ENCODE peak calls at places on chromosomes 1 and 21, in six cellular contexts. Y is mammary epithelial cell; N is testis; L is HAP-1; J is retinal pigment epithelial cell; K is CD8-positive, alpha-beta T cell. M is an unnamed sample.

GRCh38 chr1:57158660-57159059 is 192.8 kb upstream of the C8B start:
- DNase-seq in K (no peak), N (no peak), Y (no peak), L (no peak), J (no peak), M (no peak)

GRCh38 chr1:217892750-217893149 is 261.6 kb downstream of the SPATA17 start:
- DNase-seq in L (no peak), N (no peak), Y (peak; percentile 70), J (no peak), K (no peak), M (no peak)

GRCh38 chr1:47830856-47831255 is 166.3 kb downstream of the TRABD2B start:
- DNase-seq in J (no peak), K (no peak), N (no peak), L (no peak), Y (no peak), M (no peak)

GRCh38 chr1:116918714-116919357 is 9.1 kb downstream of the PTGFRN start:
- DNase-seq in L (no peak), J (no peak), K (no peak), Y (peak; percentile 81), N (no peak), M (no peak)

GRCh38 chr1:231872461-231872910 is 245.9 kb downstream of the DISC1 start:
- DNase-seq in L (no peak), K (no peak), Y (no peak), N (no peak), J (no peak), M (no peak)

GRCh38 chr1:29833596-29833995 is 597.3 kb downstream of the PTPRU start:
- DNase-seq in K (no peak), Y (no peak), J (no peak), L (no peak), N (no peak), M (no peak)

GRCh38 chr1:172969611-172970010 is 81.1 kb downstream of the TNFSF18 start:
- DNase-seq in Y (peak; percentile 32), J (no peak), L (no peak), K (no peak), N (no peak), M (no peak)

GRCh38 chr1:71089536-71090270 is 8.9 kb upstream of the ZRANB2 start:
- DNase-seq in N (no peak), K (no peak), J (no peak), Y (peak; percentile 10), L (no peak), M (no peak)

GRCh38 chr1:209884249-209884648 is 53.8 kb upstream of the SYT14 start:
- DNase-seq in J (no peak), N (no peak), K (no peak), Y (peak; percentile 58), L (no peak), M (no peak)

GRCh38 chr1:30900931-30901560 is 7.5 kb downstream of the SDC3 start:
- DNase-seq in N (no peak), K (no peak), L (no peak), J (no peak), Y (no peak), M (peak; percentile 58)

GRCh38 chr1:26913754-26914619 is at the start of gene NR0B2:
- DNase-seq in L (no peak), J (no peak), N (no peak), K (no peak), Y (no peak), M (peak; percentile 92)

GRCh38 chr1:26037904-26038303 is 8.0 kb downstream of the SLC30A2 start:
- DNase-seq in N (no peak), K (no peak), J (no peak), L (no peak), Y (no peak), M (no peak)

GRCh38 chr1:77385551-77385950 is 103.7 kb downstream of the AK5 start:
- DNase-seq in J (no peak), Y (no peak), L (no peak), N (no peak), K (no peak), M (no peak)

GRCh38 chr1:11462224-11462923 is 16.6 kb upstream of the DISP3 start:
- DNase-seq in Y (no peak), K (no peak), J (no peak), N (no peak), L (no peak), M (no peak)

GRCh38 chr1:47871799-47872353 is 125.3 kb downstream of the TRABD2B start:
- DNase-seq in Y (peak; percentile 86), J (no peak), K (no peak), L (no peak), N (peak; percentile 18), M (no peak)

GRCh38 chr21:10272216-10272615 is 249.2 kb upstream of the TPTE start:
- DNase-seq in L (peak; percentile 1), J (no peak), Y (no peak), N (no peak), K (no peak), M (no peak)

GRCh38 chr1:214514819-214515383 is 36.5 kb downstream of the PTPN14 start:
- DNase-seq in N (no peak), K (no peak), L (no peak), Y (no peak), J (no peak), M (no peak)

GRCh38 chr1:197140123-197140522 is 6.3 kb downstream of the ASPM start:
- DNase-seq in L (no peak), J (peak; percentile 88), K (no peak), Y (no peak), N (no peak), M (no peak)

GRCh38 chr1:167186198-167186750 is 34.4 kb upstream of the POU2F1 start:
- DNase-seq in L (no peak), K (no peak), J (no peak), Y (no peak), N (peak; percentile 82), M (peak; percentile 25)

GRCh38 chr1:210001751-210002150 is 63.7 kb downstream of the SYT14 start:
- DNase-seq in Y (no peak), J (no peak), K (no peak), N (no peak), L (no peak), M (peak; percentile 16)

GRCh38 chr1:170927955-170928850 is 7.1 kb upstream of the MROH9 start:
- DNase-seq in K (no peak), N (no peak), Y (peak; percentile 41), L (peak; percentile 14), J (no peak), M (no peak)

GRCh38 chr1:16612332-16613172 is 812 bp downstream of the NBPF1 start:
- DNase-seq in K (no peak), L (peak; percentile 56), N (peak; percentile 95), J (peak; percentile 55), Y (peak; percentile 96), M (peak; percentile 88)

GRCh38 chr1:78168306-78168705 is 122.5 kb downstream of the GIPC2 start:
- DNase-seq in Y (no peak), J (no peak), L (no peak), K (no peak), N (no peak), M (no peak)

GRCh38 chr1:225919906-225920305 is 4.1 kb downstream of the PYCR2 start:
- DNase-seq in K (no peak), Y (peak; percentile 83), N (peak; percentile 46), L (no peak), J (peak; percentile 42), M (peak; percentile 81)

GRCh38 chr1:232423591-232423990 is 206.3 kb downstream of the SIPA1L2 start:
- DNase-seq in Y (peak; percentile 26), J (no peak), L (peak; percentile 12), K (no peak), N (no peak), M (no peak)

GRCh38 chr1:203116048-203116810 is 11.3 kb upstream of the ADORA1 start:
- DNase-seq in J (no peak), Y (no peak), L (no peak), K (no peak), N (no peak), M (no peak)

GRCh38 chr1:52306227-52307006 is 59.6 kb downstream of the CC2D1B start:
- DNase-seq in Y (no peak), J (no peak), N (no peak), K (no peak), L (no peak), M (no peak)

GRCh38 chr1:87961992-87962391 is 633.3 kb downstream of the LMO4 start:
- DNase-seq in L (no peak), N (no peak), K (no peak), Y (no peak), J (no peak), M (no peak)

GRCh38 chr21:45001134-45002095 is 61.6 kb downstream of the SLX9 start:
- DNase-seq in N (no peak), J (no peak), K (no peak), L (no peak), Y (peak; percentile 84), M (peak; percentile 91)
- H3K4me3 ChIP-seq in N (no peak overlapping the region), J (no peak overlapping the region), K (no peak overlapping the region), L (no peak overlapping the region), Y (no peak overlapping the region), M (no peak overlapping the region)

DNA sequence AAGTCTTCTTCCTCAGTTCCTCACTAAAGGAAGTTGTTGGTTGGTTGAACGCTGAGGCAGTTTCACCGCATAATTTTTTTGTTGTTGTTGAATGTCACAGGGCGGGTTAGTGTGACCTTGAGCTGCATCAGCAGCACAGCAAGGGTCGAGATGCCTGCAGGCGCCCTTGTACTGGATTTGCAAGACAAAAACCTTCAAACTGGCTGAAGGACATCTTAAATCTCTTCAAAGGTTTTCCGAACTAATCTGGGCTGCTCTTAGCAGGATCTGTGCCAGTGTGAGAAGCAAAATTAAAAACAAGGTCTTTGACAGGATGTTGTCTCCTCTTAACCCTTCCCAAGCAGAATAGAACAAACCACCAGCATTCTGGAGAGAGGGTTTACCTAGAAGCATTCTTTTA is 59.4 kb downstream of the NRIP1 start:
- DNase-seq in N (peak; percentile 58), J (no peak), L (peak; percentile 82), K (peak; percentile 22), Y (no peak), M (peak; percentile 59)
- H3K4me3 ChIP-seq in N (no peak overlapping the region), J (no peak overlapping the region), L (no peak overlapping the region), K (peak overlapping the region; percentile 11), Y (no peak overlapping the region), M (peak overlapping the region; percentile 28)

GRCh38 chr1:151529781-151530180 is 10.3 kb upstream of the TUFT1 start:
- DNase-seq in J (no peak), N (no peak), Y (no peak), K (no peak), L (no peak), M (no peak)
- H3K4me3 ChIP-seq in J (no peak overlapping the region), N (no peak overlapping the region), Y (no peak overlapping the region), K (no peak overlapping the region), L (no peak overlapping the region), M (no peak overlapping the region)

GRCh38 chr1:158200509-158200908 is 19.8 kb downstream of the CD1D start:
- DNase-seq in Y (no peak), K (no peak), N (no peak), J (no peak), L (no peak), M (no peak)
- H3K4me3 ChIP-seq in Y (no peak overlapping the region), K (no peak overlapping the region), N (no peak overlapping the region), J (no peak overlapping the region), L (no peak overlapping the region), M (no peak overlapping the region)

GRCh38 chr1:201475915-201476669 is 7.1 kb upstream of the PHLDA3 start:
- DNase-seq in L (no peak), Y (peak; percentile 94), K (no peak), J (no peak), N (no peak), M (no peak)
- H3K4me3 ChIP-seq in L (no peak overlapping the region), Y (peak overlapping the region; percentile 36), K (no peak overlapping the region), J (no peak overlapping the region), N (no peak overlapping the region), M (no peak overlapping the region)

GRCh38 chr1:9071554-9072235 is 2.3 kb upstream of the SLC2A5 start:
- DNase-seq in L (no peak), K (no peak), Y (no peak), N (no peak), J (no peak), M (no peak)
- H3K4me3 ChIP-seq in L (no peak overlapping the region), K (no peak overlapping the region), Y (no peak overlapping the region), N (peak overlapping the region; percentile 62), J (no peak overlapping the region), M (no peak overlapping the region)

GRCh38 chr1:109983380-109984189 is 980 bp upstream of the AHCYL1 start:
- DNase-seq in N (no peak), L (no peak), J (no peak), K (no peak), Y (no peak), M (no peak)
- H3K4me3 ChIP-seq in N (no peak overlapping the region), L (no peak overlapping the region), J (no peak overlapping the region), K (no peak overlapping the region), Y (no peak overlapping the region), M (no peak overlapping the region)

M was measured in adrenal gland.